ENCODE peak calls at places on chromosomes 7 and 10, in nine cellular contexts. One of them, this sample, is unnamed.
A peak's percentile ranks its signal among the peaks of the same experiment; 100 is the strongest.

GRCh38 chr10:122525788-122526187 is 34.8 kb upstream of the DMBT1 start:
- DNase-seq in lung: peak; percentile 53
- DNase-seq in transverse colon: peak; percentile 60
- DNase-seq in sigmoid colon: no peak
- DNase-seq in small intestine: peak; percentile 73
- DNase-seq in SJCRH30: peak; percentile 66
- DNase-seq in heart left ventricle: no peak
- DNase-seq in body of pancreas: no peak
- DNase-seq in CD8-positive, alpha-beta T cell: no peak
- DNase-seq in this sample: no peak

GRCh38 chr10:10872706-10873276 is 144.9 kb upstream of the CELF2 start:
- DNase-seq in SJCRH30: no peak
- DNase-seq in transverse colon: no peak
- DNase-seq in small intestine: no peak
- DNase-seq in CD8-positive, alpha-beta T cell: no peak
- DNase-seq in sigmoid colon: no peak
- DNase-seq in lung: no peak
- DNase-seq in heart left ventricle: no peak
- DNase-seq in body of pancreas: no peak
- DNase-seq in this sample: no peak

GRCh38 chr10:14801693-14802092 is 27.0 kb upstream of the FAM107B start:
- DNase-seq in heart left ventricle: no peak
- DNase-seq in CD8-positive, alpha-beta T cell: no peak
- DNase-seq in sigmoid colon: no peak
- DNase-seq in lung: no peak
- DNase-seq in small intestine: no peak
- DNase-seq in SJCRH30: peak; percentile 4
- DNase-seq in transverse colon: no peak
- DNase-seq in body of pancreas: no peak
- DNase-seq in this sample: no peak

GRCh38 chr10:114632869-114633715 is 25.0 kb downstream of the ABLIM1 start:
- DNase-seq in CD8-positive, alpha-beta T cell: no peak
- DNase-seq in lung: peak; percentile 48
- DNase-seq in transverse colon: no peak
- DNase-seq in heart left ventricle: peak; percentile 68
- DNase-seq in small intestine: no peak
- DNase-seq in body of pancreas: peak; percentile 31
- DNase-seq in sigmoid colon: peak; percentile 68
- DNase-seq in SJCRH30: peak; percentile 91
- DNase-seq in this sample: no peak

GRCh38 chr7:167087-167855 is 25.1 kb upstream of the FAM20C start:
- DNase-seq in heart left ventricle: peak; percentile 35
- DNase-seq in small intestine: no peak
- DNase-seq in CD8-positive, alpha-beta T cell: no peak
- DNase-seq in SJCRH30: no peak
- DNase-seq in sigmoid colon: peak; percentile 62
- DNase-seq in lung: no peak
- DNase-seq in transverse colon: no peak
- DNase-seq in body of pancreas: no peak
- DNase-seq in this sample: no peak

GRCh38 chr10:11395581-11396310 is 215.7 kb downstream of the USP6NL start:
- DNase-seq in SJCRH30: no peak
- DNase-seq in heart left ventricle: no peak
- DNase-seq in small intestine: no peak
- DNase-seq in body of pancreas: no peak
- DNase-seq in lung: no peak
- DNase-seq in CD8-positive, alpha-beta T cell: no peak
- DNase-seq in sigmoid colon: no peak
- DNase-seq in transverse colon: no peak
- DNase-seq in this sample: no peak

GRCh38 chr10:101956105-101956504 is 99.9 kb downstream of the ARMH3 start:
- DNase-seq in small intestine: no peak
- DNase-seq in sigmoid colon: no peak
- DNase-seq in transverse colon: no peak
- DNase-seq in lung: no peak
- DNase-seq in SJCRH30: no peak
- DNase-seq in heart left ventricle: no peak
- DNase-seq in body of pancreas: no peak
- DNase-seq in CD8-positive, alpha-beta T cell: no peak
- DNase-seq in this sample: no peak

GRCh38 chr7:121071662-121072061 is 83.2 kb downstream of the CPED1 start:
- DNase-seq in body of pancreas: no peak
- DNase-seq in transverse colon: no peak
- DNase-seq in SJCRH30: no peak
- DNase-seq in heart left ventricle: no peak
- DNase-seq in small intestine: no peak
- DNase-seq in sigmoid colon: no peak
- DNase-seq in CD8-positive, alpha-beta T cell: no peak
- DNase-seq in lung: no peak
- DNase-seq in this sample: no peak

GRCh38 chr10:127886371-127887051 is 6.2 kb downstream of the CLRN3 start:
- DNase-seq in lung: peak; percentile 19
- DNase-seq in small intestine: peak; percentile 97
- DNase-seq in transverse colon: peak; percentile 63
- DNase-seq in sigmoid colon: no peak
- DNase-seq in SJCRH30: no peak
- DNase-seq in heart left ventricle: no peak
- DNase-seq in CD8-positive, alpha-beta T cell: no peak
- DNase-seq in body of pancreas: no peak
- DNase-seq in this sample: no peak

GRCh38 chr7:136874393-136875032 is 6.1 kb downstream of the CHRM2 start:
- DNase-seq in body of pancreas: no peak
- DNase-seq in transverse colon: no peak
- DNase-seq in sigmoid colon: no peak
- DNase-seq in lung: no peak
- DNase-seq in SJCRH30: peak; percentile 57
- DNase-seq in heart left ventricle: no peak
- DNase-seq in small intestine: no peak
- DNase-seq in CD8-positive, alpha-beta T cell: no peak
- DNase-seq in this sample: no peak

GRCh38 chr7:17229257-17229656 is 69.2 kb upstream of the AHR start:
- DNase-seq in body of pancreas: no peak
- DNase-seq in heart left ventricle: no peak
- DNase-seq in small intestine: no peak
- DNase-seq in transverse colon: no peak
- DNase-seq in CD8-positive, alpha-beta T cell: no peak
- DNase-seq in lung: no peak
- DNase-seq in SJCRH30: no peak
- DNase-seq in sigmoid colon: no peak
- DNase-seq in this sample: no peak

GRCh38 chr7:102306916-102307677 is 20.4 kb downstream of the SH2B2 start:
- DNase-seq in lung: peak; percentile 45
- DNase-seq in SJCRH30: peak; percentile 90
- DNase-seq in CD8-positive, alpha-beta T cell: no peak
- DNase-seq in small intestine: peak; percentile 66
- DNase-seq in sigmoid colon: no peak
- DNase-seq in body of pancreas: peak; percentile 68
- DNase-seq in transverse colon: peak; percentile 89
- DNase-seq in heart left ventricle: peak; percentile 54
- DNase-seq in this sample: no peak

GRCh38 chr10:9602930-9603459 is 1414.7 kb upstream of the CELF2 start:
- DNase-seq in sigmoid colon: no peak
- DNase-seq in SJCRH30: no peak
- DNase-seq in CD8-positive, alpha-beta T cell: no peak
- DNase-seq in small intestine: no peak
- DNase-seq in transverse colon: no peak
- DNase-seq in body of pancreas: no peak
- DNase-seq in lung: no peak
- DNase-seq in heart left ventricle: no peak
- DNase-seq in this sample: no peak

GRCh38 chr10:100562806-100563293 is 27.1 kb downstream of the HIF1AN start:
- DNase-seq in small intestine: peak; percentile 5
- DNase-seq in transverse colon: no peak
- DNase-seq in heart left ventricle: no peak
- DNase-seq in lung: no peak
- DNase-seq in body of pancreas: peak; percentile 8
- DNase-seq in sigmoid colon: no peak
- DNase-seq in SJCRH30: peak; percentile 73
- DNase-seq in CD8-positive, alpha-beta T cell: no peak
- DNase-seq in this sample: no peak

GRCh38 chr7:120987683-120988590 is 574 bp upstream of the CPED1 start:
- DNase-seq in sigmoid colon: peak; percentile 96
- DNase-seq in body of pancreas: peak; percentile 89
- DNase-seq in lung: peak; percentile 90
- DNase-seq in small intestine: peak; percentile 89
- DNase-seq in SJCRH30: peak; percentile 96
- DNase-seq in CD8-positive, alpha-beta T cell: peak; percentile 75
- DNase-seq in heart left ventricle: peak; percentile 95
- DNase-seq in transverse colon: peak; percentile 92
- DNase-seq in this sample: peak; percentile 68

GRCh38 chr7:114645451-114645850 is 230.8 kb downstream of the FOXP2 start:
- DNase-seq in small intestine: no peak
- DNase-seq in body of pancreas: no peak
- DNase-seq in sigmoid colon: no peak
- DNase-seq in heart left ventricle: no peak
- DNase-seq in transverse colon: no peak
- DNase-seq in CD8-positive, alpha-beta T cell: no peak
- DNase-seq in lung: no peak
- DNase-seq in SJCRH30: no peak
- DNase-seq in this sample: no peak

GRCh38 chr7:44971991-44972441 is 6.8 kb downstream of the MYO1G start:
- DNase-seq in SJCRH30: no peak
- DNase-seq in transverse colon: no peak
- DNase-seq in sigmoid colon: peak; percentile 20
- DNase-seq in lung: no peak
- DNase-seq in CD8-positive, alpha-beta T cell: no peak
- DNase-seq in heart left ventricle: no peak
- DNase-seq in small intestine: no peak
- DNase-seq in body of pancreas: no peak
- DNase-seq in this sample: no peak

DNA sequence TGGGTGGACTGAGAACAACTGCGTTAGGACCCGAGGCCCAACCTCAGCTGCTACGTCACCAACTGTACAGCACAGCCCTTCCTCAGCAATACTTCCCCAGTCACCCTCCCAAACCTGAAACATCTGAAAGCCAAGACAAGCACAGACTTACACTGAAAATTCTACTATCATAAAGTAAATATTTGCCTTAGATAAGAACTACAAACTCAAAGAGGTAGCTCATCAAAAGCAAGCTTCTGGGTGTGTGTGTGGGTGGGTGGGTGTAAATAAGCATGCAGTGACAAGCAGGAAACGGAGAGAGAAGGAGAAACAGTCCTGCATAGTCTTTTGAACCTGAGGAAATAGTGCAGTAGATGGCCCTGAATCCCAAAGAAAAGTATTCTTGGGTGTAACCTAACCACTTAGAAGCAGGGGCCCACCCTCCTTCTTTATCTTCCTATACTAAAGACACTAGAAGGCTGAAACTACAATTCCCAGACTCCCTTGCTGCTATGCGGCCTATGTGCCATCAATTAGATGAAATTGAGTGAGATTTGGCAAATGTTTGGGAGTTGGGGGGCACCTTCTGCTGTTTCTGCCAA is 18.7 kb downstream of the SLC25A13 start:
- DNase-seq in SJCRH30: no peak
- DNase-seq in lung: no peak
- DNase-seq in CD8-positive, alpha-beta T cell: no peak
- DNase-seq in body of pancreas: peak; percentile 52
- DNase-seq in transverse colon: peak; percentile 28
- DNase-seq in small intestine: peak; percentile 60
- DNase-seq in heart left ventricle: no peak
- DNase-seq in sigmoid colon: no peak
- DNase-seq in this sample: no peak
- H3K4me3 ChIP-seq in SJCRH30: no peak overlapping the region
- H3K4me3 ChIP-seq in lung: no peak overlapping the region
- H3K4me3 ChIP-seq in CD8-positive, alpha-beta T cell: no peak overlapping the region
- H3K4me3 ChIP-seq in body of pancreas: no peak overlapping the region
- H3K4me3 ChIP-seq in transverse colon: no peak overlapping the region
- H3K4me3 ChIP-seq in small intestine: no peak overlapping the region
- H3K4me3 ChIP-seq in heart left ventricle: no peak overlapping the region
- H3K4me3 ChIP-seq in sigmoid colon: no peak overlapping the region
- H3K4me3 ChIP-seq in this sample: no peak overlapping the region

GRCh38 chr7:157673573-157673972 is 336.8 kb downstream of the DNAJB6 start:
- DNase-seq in transverse colon: no peak
- DNase-seq in heart left ventricle: no peak
- DNase-seq in body of pancreas: no peak
- DNase-seq in lung: no peak
- DNase-seq in SJCRH30: no peak
- DNase-seq in CD8-positive, alpha-beta T cell: no peak
- DNase-seq in small intestine: no peak
- DNase-seq in sigmoid colon: peak; percentile 40
- DNase-seq in this sample: no peak
- H3K9me3 ChIP-seq in transverse colon: no peaks in the 10 kb centered on the region
- H3K9me3 ChIP-seq in heart left ventricle: no peaks in the 10 kb centered on the region
- H3K9me3 ChIP-seq in body of pancreas: no peaks in the 10 kb centered on the region
- H3K9me3 ChIP-seq in lung: no peaks in the 10 kb centered on the region
- H3K9me3 ChIP-seq in SJCRH30: no peaks in the 10 kb centered on the region
- H3K9me3 ChIP-seq in CD8-positive, alpha-beta T cell: no peaks in the 10 kb centered on the region
- H3K9me3 ChIP-seq in small intestine: no peaks in the 10 kb centered on the region
- H3K9me3 ChIP-seq in sigmoid colon: no peaks in the 10 kb centered on the region
- H3K9me3 ChIP-seq in this sample: no peaks in the 10 kb centered on the region

GRCh38 chr7:130957722-130958360 is 223.8 kb upstream of the KLF14 start:
- DNase-seq in transverse colon: no peak
- DNase-seq in small intestine: no peak
- DNase-seq in heart left ventricle: no peak
- DNase-seq in body of pancreas: no peak
- DNase-seq in lung: no peak
- DNase-seq in SJCRH30: no peak
- DNase-seq in sigmoid colon: no peak
- DNase-seq in CD8-positive, alpha-beta T cell: no peak
- DNase-seq in this sample: no peak
- H3K4me3 ChIP-seq in transverse colon: no peak overlapping the region
- H3K4me3 ChIP-seq in small intestine: no peak overlapping the region
- H3K4me3 ChIP-seq in heart left ventricle: no peak overlapping the region
- H3K4me3 ChIP-seq in body of pancreas: no peak overlapping the region
- H3K4me3 ChIP-seq in lung: no peak overlapping the region
- H3K4me3 ChIP-seq in SJCRH30: no peak overlapping the region
- H3K4me3 ChIP-seq in sigmoid colon: no peak overlapping the region
- H3K4me3 ChIP-seq in CD8-positive, alpha-beta T cell: no peak overlapping the region
- H3K4me3 ChIP-seq in this sample: peak overlapping the region; percentile 55

GRCh38 chr10:21832751-21833150 is 170.8 kb downstream of the DNAJC1 start:
- DNase-seq in small intestine: no peak
- DNase-seq in lung: no peak
- DNase-seq in transverse colon: no peak
- DNase-seq in sigmoid colon: no peak
- DNase-seq in SJCRH30: no peak
- DNase-seq in heart left ventricle: no peak
- DNase-seq in CD8-positive, alpha-beta T cell: no peak
- DNase-seq in body of pancreas: no peak
- DNase-seq in this sample: no peak
- H3K9me3 ChIP-seq in small intestine: peaks cover 1% of the 10 kb centered on the region
- H3K9me3 ChIP-seq in lung: no peaks in the 10 kb centered on the region
- H3K9me3 ChIP-seq in transverse colon: peaks cover 30% of the 10 kb centered on the region
- H3K9me3 ChIP-seq in sigmoid colon: peaks cover 35% of the 10 kb centered on the region
- H3K9me3 ChIP-seq in SJCRH30: no peaks in the 10 kb centered on the region
- H3K9me3 ChIP-seq in heart left ventricle: no peaks in the 10 kb centered on the region
- H3K9me3 ChIP-seq in CD8-positive, alpha-beta T cell: no peaks in the 10 kb centered on the region
- H3K9me3 ChIP-seq in body of pancreas: no peaks in the 10 kb centered on the region
- H3K9me3 ChIP-seq in this sample: peaks cover 13% of the 10 kb centered on the region